ENCODE peak calls at places on chromosomes 7 and 10, in nine cellular contexts. R is frontal cortex; W is amniotic stem cell; H is activated T-cell treated with anti-CD3 and anti-CD28 coated beads, Interleukin-2, amount 50 U/mL, for 72 hours; X is T-cell; T is right atrium auricular region; G is stimulated activated CD8-positive, alpha-beta memory T cell treated with anti-CD3 and anti-CD28 coated beads, Interleukin-4, amount 100 ng/mL, for 48 hours; Y is natural killer cell treated with Interleukin-12 subunit alpha and Interleukin-12 subunit beta and Interleukin-15 and Interleukin-18, amount 100 ng/mL, for 72 hours; U is astrocyte of the cerebellum. I is an unnamed sample.

GRCh38 chr7:27185013-27185707 is at the start of gene HOXA11:
- DNase-seq in R (no peak), W (no peak), H (no peak), X (no peak), T (no peak), G (peak), Y (no peak), U (no peak), I (no peak)

GRCh38 chr10:119290301-119291036 is 83.1 kb downstream of the GRK5 start:
- DNase-seq in R (no peak), W (no peak), H (no peak), X (no peak), T (no peak), G (no peak), Y (no peak), U (no peak), I (no peak)

GRCh38 chr7:137928626-137929025 is 73.3 kb downstream of the CREB3L2 start:
- DNase-seq in R (no peak), W (no peak), H (no peak), X (no peak), T (no peak), G (no peak), Y (no peak), U (no peak), I (no peak)

GRCh38 chr7:73992104-73992562 is 35.8 kb upstream of the ELN start:
- DNase-seq in R (no peak), W (no peak), H (no peak), X (no peak), T (peak), G (no peak), Y (no peak), U (peak), I (no peak)

GRCh38 chr10:59391060-59391459 is 28.7 kb upstream of the FAM13C start:
- DNase-seq in R (no peak), W (no peak), H (no peak), X (no peak), T (no peak), G (no peak), Y (no peak), U (no peak), I (no peak)

GRCh38 chr10:70418229-70418628 is 14.3 kb downstream of the EIF4EBP2 start:
- DNase-seq in R (no peak), W (no peak), H (peak), X (no peak), T (no peak), G (peak), Y (no peak), U (no peak), I (no peak)

GRCh38 chr10:5615263-5615820 is 51.1 kb downstream of the ASB13 start:
- DNase-seq in R (peak), W (no peak), H (no peak), X (no peak), T (no peak), G (no peak), Y (peak), U (peak), I (no peak)

GRCh38 chr7:141463986-141464385 is 87.2 kb upstream of the AGK start:
- DNase-seq in R (no peak), W (no peak), H (no peak), X (no peak), T (no peak), G (no peak), Y (no peak), U (peak), I (no peak)

GRCh38 chr10:6647811-6648526 is 67.9 kb upstream of the PRKCQ start:
- DNase-seq in R (peak), W (no peak), H (peak), X (peak), T (no peak), G (peak), Y (peak), U (no peak), I (no peak)

GRCh38 chr10:53957401-53957800 is 843.6 kb downstream of the PCDH15 start:
- DNase-seq in R (peak), W (no peak), H (no peak), X (no peak), T (no peak), G (no peak), Y (no peak), U (no peak), I (no peak)

GRCh38 chr10:283140-283479 is 147.9 kb downstream of the ZMYND11 start:
- DNase-seq in R (no peak), W (no peak), H (no peak), X (no peak), T (no peak), G (no peak), Y (no peak), U (no peak), I (no peak)

GRCh38 chr10:103498936-103499638 is 5.6 kb downstream of the NEURL1 start:
- DNase-seq in R (no peak), W (no peak), H (no peak), X (no peak), T (no peak), G (no peak), Y (no peak), U (no peak), I (no peak)

GRCh38 chr7:64890761-64891666 is 12.1 kb upstream of the ZNF273 start:
- DNase-seq in R (peak), W (no peak), H (peak), X (no peak), T (no peak), G (no peak), Y (no peak), U (no peak), I (no peak)

GRCh38 chr7:45874408-45875131 is 1.7 kb upstream of the CCDC201 start:
- DNase-seq in R (no peak), W (peak), H (no peak), X (no peak), T (peak), G (no peak), Y (no peak), U (no peak), I (no peak)

GRCh38 chr7:157663061-157663863 is 326.5 kb downstream of the DNAJB6 start:
- DNase-seq in R (no peak), W (no peak), H (no peak), X (no peak), T (no peak), G (no peak), Y (peak), U (no peak), I (no peak)

GRCh38 chr7:116242759-116243158 is 32.4 kb downstream of the TES start:
- DNase-seq in R (no peak), W (no peak), H (no peak), X (no peak), T (no peak), G (no peak), Y (no peak), U (no peak), I (no peak)

GRCh38 chr10:1414893-1415292 is 322.4 kb downstream of the ADARB2 start:
- DNase-seq in R (no peak), W (no peak), H (no peak), X (no peak), T (no peak), G (no peak), Y (no peak), U (no peak), I (no peak)

GRCh38 chr7:111126987-111127386 is 36.1 kb downstream of the LRRN3 start:
- DNase-seq in R (no peak), W (no peak), H (no peak), X (no peak), T (no peak), G (no peak), Y (no peak), U (no peak), I (no peak)

GRCh38 chr7:73703985-73704639 is 15.4 kb downstream of the STX1A start:
- DNase-seq in R (peak), W (no peak), H (peak), X (peak), T (no peak), G (peak), Y (no peak), U (no peak), I (no peak)

GRCh38 chr7:142438235-142438922 is 180.5 kb upstream of the PRSS58 start:
- DNase-seq in R (peak), W (no peak), H (no peak), X (no peak), T (no peak), G (peak), Y (no peak), U (no peak), I (no peak)

GRCh38 chr7:131829911-131830310 is 273.5 kb upstream of the PODXL start:
- DNase-seq in R (no peak), W (no peak), H (no peak), X (no peak), T (no peak), G (no peak), Y (no peak), U (no peak), I (no peak)

GRCh38 chr10:124339951-124340760 is 78.6 kb downstream of the OAT start:
- DNase-seq in R (no peak), W (peak), H (no peak), X (no peak), T (no peak), G (no peak), Y (no peak), U (peak), I (no peak)

GRCh38 chr10:125095776-125096175 is 64.6 kb downstream of the CTBP2 start:
- DNase-seq in R (no peak), W (no peak), H (no peak), X (no peak), T (no peak), G (no peak), Y (no peak), U (no peak), I (no peak)

GRCh38 chr10:24494777-24495176 is 228.9 kb downstream of the ARHGAP21 start:
- DNase-seq in R (no peak), W (no peak), H (no peak), X (no peak), T (no peak), G (no peak), Y (no peak), U (no peak), I (no peak)

GRCh38 chr10:86306628-86307278 is 59.8 kb downstream of the GRID1 start:
- DNase-seq in R (no peak), W (no peak), H (no peak), X (no peak), T (no peak), G (peak), Y (no peak), U (no peak), I (no peak)

GRCh38 chr7:13673290-13673689 is 316.2 kb downstream of the ETV1 start:
- DNase-seq in R (no peak), W (no peak), H (no peak), X (no peak), T (no peak), G (no peak), Y (no peak), U (no peak), I (no peak)

GRCh38 chr10:30392564-30392990 is 41.4 kb upstream of the MAP3K8 start:
- DNase-seq in R (peak), W (peak), H (peak), X (peak), T (no peak), G (peak), Y (peak), U (no peak), I (no peak)

GRCh38 chr7:98856021-98856422 is 13.8 kb downstream of the TMEM130 start:
- DNase-seq in R (no peak), W (no peak), H (no peak), X (no peak), T (no peak), G (no peak), Y (peak), U (no peak), I (no peak)

GRCh38 chr10:97058521-97058920 is 127.2 kb downstream of the SLIT1 start:
- DNase-seq in R (no peak), W (no peak), H (no peak), X (no peak), T (no peak), G (no peak), Y (no peak), U (no peak), I (no peak)

GRCh38 chr7:137015015-137015414 is 146.6 kb downstream of the CHRM2 start:
- DNase-seq in R (no peak), W (no peak), H (no peak), X (no peak), T (no peak), G (no peak), Y (no peak), U (no peak), I (no peak)

GRCh38 chr10:86523348-86523747 is 1.8 kb upstream of the WAPL start:
- DNase-seq in R (no peak), W (no peak), H (no peak), X (no peak), T (no peak), G (no peak), Y (no peak), U (no peak), I (no peak)

GRCh38 chr10:79025113-79025832 is 43.5 kb upstream of the ZMIZ1 start:
- DNase-seq in R (peak), W (no peak), H (peak), X (peak), T (no peak), G (peak), Y (no peak), U (no peak), I (no peak)

GRCh38 chr10:17512341-17513001 is 58.1 kb upstream of the ST8SIA6 start:
- DNase-seq in R (no peak), W (peak), H (no peak), X (no peak), T (peak), G (no peak), Y (no peak), U (peak), I (peak)

GRCh38 chr7:133789951-133790350 is 337.2 kb upstream of the LRGUK start:
- DNase-seq in R (no peak), W (no peak), H (no peak), X (no peak), T (no peak), G (no peak), Y (no peak), U (peak), I (no peak)

GRCh38 chr7:136058561-136058960 is 81.4 kb upstream of the MTPN start:
- DNase-seq in R (no peak), W (no peak), H (no peak), X (no peak), T (no peak), G (no peak), Y (no peak), U (no peak), I (no peak)

GRCh38 chr7:90222811-90223725 is 11.5 kb downstream of the STEAP2 start:
- DNase-seq in R (no peak), W (no peak), H (no peak), X (no peak), T (no peak), G (no peak), Y (no peak), U (no peak), I (no peak)

GRCh38 chr7:17405786-17406185 is 107.3 kb downstream of the AHR start:
- DNase-seq in R (no peak), W (peak), H (no peak), X (no peak), T (no peak), G (no peak), Y (no peak), U (peak), I (peak)

GRCh38 chr7:39386718-39387117 is 179.5 kb upstream of the YAE1 start:
- DNase-seq in R (no peak), W (no peak), H (no peak), X (no peak), T (no peak), G (no peak), Y (no peak), U (no peak), I (no peak)

GRCh38 chr10:48658243-48658888 is 26.3 kb upstream of the WDFY4 start:
- DNase-seq in R (peak), W (peak), H (peak), X (peak), T (peak), G (peak), Y (peak), U (peak), I (no peak)

I was measured in epithelial cell of proximal tubule.